ENCODE peak calls at places on chromosomes 11 and 22, in eight cellular contexts. I, U, Z, D, K, Y, A and O are unnamed samples.

GRCh38 chr11:93871521-93871920 is 21.1 kb upstream of the VSTM5 start:
- DNase-seq in I (no peak), U (no peak), Z (no peak), D (no peak), K (no peak), Y (no peak), A (no peak), O (no peak)

GRCh38 chr22:35116817-35117216 is 50.9 kb downstream of the ISX start:
- DNase-seq in I (no peak), U (no peak), Z (no peak), D (no peak), K (peak), Y (no peak), A (no peak), O (no peak)

GRCh38 chr11:109994896-109995295 is 98.3 kb upstream of the ZC3H12C start:
- DNase-seq in I (peak), U (no peak), Z (no peak), D (peak), K (no peak), Y (no peak), A (no peak), O (no peak)

GRCh38 chr11:14423633-14424032 is 64.7 kb upstream of the RRAS2 start:
- DNase-seq in I (no peak), U (peak), Z (no peak), D (no peak), K (no peak), Y (no peak), A (peak), O (no peak)

GRCh38 chr22:19679476-19680099 is 34.7 kb upstream of the SEPTIN5 start:
- DNase-seq in I (peak), U (peak), Z (no peak), D (peak), K (no peak), Y (no peak), A (peak), O (peak)

GRCh38 chr11:128465946-128466688 is 121.2 kb downstream of the ETS1 start:
- DNase-seq in I (no peak), U (no peak), Z (no peak), D (no peak), K (no peak), Y (no peak), A (no peak), O (no peak)

GRCh38 chr22:45127866-45128265 is 35.9 kb upstream of the NUP50 start:
- DNase-seq in I (no peak), U (peak), Z (no peak), D (no peak), K (no peak), Y (no peak), A (peak), O (no peak)

GRCh38 chr11:76189682-76190081 is 16.6 kb downstream of the WNT11 start:
- DNase-seq in I (no peak), U (no peak), Z (no peak), D (no peak), K (no peak), Y (no peak), A (no peak), O (no peak)

GRCh38 chr11:69209936-69210659 is 54.4 kb downstream of the SMIM38 start:
- DNase-seq in I (no peak), U (peak), Z (no peak), D (no peak), K (peak), Y (no peak), A (no peak), O (no peak)

GRCh38 chr11:112024178-112024777 is 930 bp upstream of the DLAT start:
- DNase-seq in I (peak), U (no peak), Z (no peak), D (peak), K (no peak), Y (peak), A (no peak), O (peak)

GRCh38 chr11:121415861-121416260 is 36.3 kb upstream of the SORL1 start:
- DNase-seq in I (no peak), U (peak), Z (no peak), D (no peak), K (peak), Y (no peak), A (peak), O (no peak)

GRCh38 chr11:68763181-68763721 is 11.9 kb upstream of the TESMIN start:
- DNase-seq in I (peak), U (no peak), Z (no peak), D (peak), K (peak), Y (peak), A (no peak), O (no peak)

GRCh38 chr11:33649944-33650343 is 50.7 kb downstream of the C11orf91 start:
- DNase-seq in I (no peak), U (no peak), Z (no peak), D (no peak), K (no peak), Y (no peak), A (no peak), O (no peak)

GRCh38 chr11:128297111-128297651 is 290.2 kb downstream of the ETS1 start:
- DNase-seq in I (no peak), U (no peak), Z (no peak), D (no peak), K (no peak), Y (no peak), A (no peak), O (no peak)

GRCh38 chr11:33344611-33345010 is 87.4 kb downstream of the HIPK3 start:
- DNase-seq in I (no peak), U (peak), Z (no peak), D (peak), K (peak), Y (peak), A (peak), O (peak)

GRCh38 chr11:60164550-60165075 is 18.3 kb downstream of the MS4A6A start:
- DNase-seq in I (no peak), U (no peak), Z (no peak), D (no peak), K (no peak), Y (no peak), A (peak), O (no peak)

GRCh38 chr11:65185869-65186341 is 4.2 kb downstream of the CAPN1 start:
- DNase-seq in I (no peak), U (no peak), Z (no peak), D (peak), K (no peak), Y (no peak), A (no peak), O (peak)

GRCh38 chr11:92653448-92653847 is 316.0 kb upstream of the MTNR1B start:
- DNase-seq in I (no peak), U (peak), Z (no peak), D (no peak), K (no peak), Y (no peak), A (no peak), O (no peak)

GRCh38 chr11:58493676-58494075 is 14.2 kb downstream of the OR5B21 start:
- DNase-seq in I (no peak), U (peak), Z (no peak), D (no peak), K (no peak), Y (no peak), A (peak), O (no peak)

GRCh38 chr22:50000587-50001387 is 11.8 kb downstream of the IL17REL start:
- DNase-seq in I (no peak), U (no peak), Z (no peak), D (no peak), K (no peak), Y (no peak), A (no peak), O (no peak)

GRCh38 chr22:49999063-49999900 is 13.3 kb downstream of the IL17REL start:
- DNase-seq in I (peak), U (peak), Z (no peak), D (peak), K (peak), Y (no peak), A (no peak), O (no peak)

GRCh38 chr22:50001388-50002231 is 11.0 kb downstream of the IL17REL start:
- DNase-seq in I (peak), U (no peak), Z (no peak), D (no peak), K (no peak), Y (no peak), A (no peak), O (no peak)

GRCh38 chr22:49998718-49999062 is 13.9 kb downstream of the IL17REL start:
- DNase-seq in I (no peak), U (no peak), Z (no peak), D (no peak), K (no peak), Y (no peak), A (no peak), O (no peak)

GRCh38 chr22:49999901-50000586 is 12.5 kb downstream of the IL17REL start:
- DNase-seq in I (no peak), U (no peak), Z (no peak), D (peak), K (no peak), Y (no peak), A (no peak), O (no peak)
- TF ChIP-seq EZH2phosphoT487 in I (no peak), U (no peak), Z (no peak), D (no peak), K (no peak), Y (no peak), A (no peak), O (no peak)

DNA sequence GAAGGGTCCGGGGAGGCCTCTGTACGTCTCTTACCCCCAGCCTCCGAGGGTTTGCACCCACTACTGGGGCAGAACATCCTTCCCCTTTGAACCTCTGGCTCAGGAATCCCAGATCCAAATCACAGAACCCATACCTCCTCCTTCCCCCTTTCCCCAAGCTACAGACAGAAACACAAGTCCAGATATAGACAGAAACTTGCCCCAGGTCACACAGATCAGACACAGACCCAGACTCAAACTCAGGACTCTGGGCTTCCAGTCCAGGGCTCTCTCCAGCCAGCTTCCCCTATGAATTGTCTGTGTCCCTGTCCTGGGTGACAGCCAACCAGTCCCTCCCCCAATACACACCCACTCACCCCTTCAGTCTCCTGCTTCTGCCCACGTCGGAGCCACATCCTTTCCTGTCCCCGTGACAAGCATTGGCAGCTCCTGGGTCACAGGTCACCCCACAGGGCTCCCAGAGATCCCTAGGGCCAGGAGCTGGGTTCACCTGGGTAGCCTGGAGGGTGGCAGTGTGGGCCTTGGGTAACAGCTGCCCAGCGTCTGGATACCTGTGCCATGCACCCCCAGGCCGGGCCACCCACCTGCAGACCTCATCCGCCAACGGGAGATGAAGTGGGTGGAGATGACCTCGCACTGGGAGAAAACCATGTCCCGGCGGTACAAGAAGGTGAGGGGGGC is 772 bp downstream of the TBC1D10C start:
- DNase-seq in I (no peak), U (no peak), Z (no peak), D (no peak), K (no peak), Y (no peak), A (no peak), O (no peak)
- H3K4me3 ChIP-seq in I (no peak), U (no peak), Z (no peak), D (no peak), K (no peak), Y (no peak), A (no peak), O (peak)

DNA sequence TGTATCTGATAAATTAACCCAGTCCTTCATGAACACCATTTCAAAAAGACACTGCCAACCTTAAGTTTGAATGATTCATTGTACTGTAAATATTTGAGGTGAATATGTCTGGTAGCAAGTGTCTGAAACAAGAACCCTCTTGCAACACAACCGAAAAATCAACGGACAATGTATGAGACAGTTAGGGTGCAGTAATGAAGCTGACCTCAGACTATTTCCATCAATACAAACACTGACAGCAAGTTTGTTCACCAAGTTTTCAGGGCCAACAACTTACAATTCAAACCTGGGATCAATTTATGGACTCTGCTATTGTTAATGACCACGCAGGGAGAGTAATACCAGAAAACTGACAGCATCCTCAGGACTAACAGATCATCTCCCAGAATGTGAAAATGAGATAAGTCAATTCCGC is 126.3 kb downstream of the CADM1 start:
- DNase-seq in I (no peak), U (no peak), Z (no peak), D (no peak), K (no peak), Y (no peak), A (peak), O (no peak)
- TF ChIP-seq EZH2phosphoT487 in I (no peak), U (no peak), Z (no peak), D (no peak), K (no peak), Y (no peak), A (no peak), O (no peak)

DNA sequence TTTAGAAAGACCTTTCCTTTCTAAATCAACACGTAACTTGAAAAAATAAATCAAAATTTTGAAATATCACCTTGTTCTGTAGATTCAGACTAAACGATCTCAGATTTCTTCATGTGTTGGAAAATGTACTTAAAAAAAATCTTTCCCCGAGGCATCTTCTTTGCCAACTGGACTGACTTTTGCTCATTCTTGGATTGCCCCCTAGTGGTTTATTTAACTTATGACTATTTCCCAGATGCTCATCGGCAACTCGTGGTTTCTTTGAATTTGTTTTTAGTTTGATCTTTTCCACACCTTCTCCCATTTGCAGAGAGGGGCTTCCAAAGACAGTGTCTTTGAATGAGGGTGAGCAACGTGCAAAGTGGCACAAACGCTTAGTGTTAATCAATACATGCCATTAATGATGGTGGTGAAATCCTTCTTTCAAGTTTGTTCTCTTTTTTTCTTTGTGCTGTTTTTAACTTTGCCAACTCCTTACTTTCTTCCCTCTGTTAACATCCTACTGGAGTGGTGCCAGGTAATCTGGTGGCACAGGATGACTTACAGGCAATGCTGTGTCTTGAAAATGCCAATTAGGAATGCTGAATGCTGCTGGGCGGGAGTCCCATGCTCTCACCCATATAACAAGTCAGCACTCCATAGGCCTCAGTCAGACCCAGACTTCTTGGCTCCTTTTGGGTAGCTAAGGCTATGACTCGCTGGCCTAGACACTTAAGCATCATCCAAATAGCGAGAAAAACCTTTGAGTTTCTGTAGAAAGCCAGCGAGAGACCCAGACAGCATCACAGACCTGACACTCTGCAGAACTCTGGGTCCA is 18.3 kb downstream of the PRSS23 start:
- DNase-seq in I (peak), U (peak), Z (peak), D (peak), K (peak), Y (peak), A (peak), O (peak)
- H3K4me3 ChIP-seq in I (no peak), U (no peak), Z (no peak), D (no peak), K (no peak), Y (no peak), A (no peak), O (no peak)

GRCh38 chr22:47189056-47189916 is 426.8 kb downstream of the TBC1D22A start:
- DNase-seq in I (no peak), U (no peak), Z (no peak), D (no peak), K (no peak), Y (no peak), A (no peak), O (no peak)
- TF ChIP-seq EZH2phosphoT487 in I (no peak), U (no peak), Z (no peak), D (no peak), K (no peak), Y (no peak), A (no peak), O (no peak)

GRCh38 chr11:96155627-96156378 is 187.2 kb downstream of the MAML2 start:
- DNase-seq in I (peak), U (peak), Z (peak), D (peak), K (peak), Y (no peak), A (peak), O (no peak)
- H3K4me3 ChIP-seq in I (no peak), U (peak), Z (peak), D (no peak), K (no peak), Y (no peak), A (no peak), O (no peak)

DNA sequence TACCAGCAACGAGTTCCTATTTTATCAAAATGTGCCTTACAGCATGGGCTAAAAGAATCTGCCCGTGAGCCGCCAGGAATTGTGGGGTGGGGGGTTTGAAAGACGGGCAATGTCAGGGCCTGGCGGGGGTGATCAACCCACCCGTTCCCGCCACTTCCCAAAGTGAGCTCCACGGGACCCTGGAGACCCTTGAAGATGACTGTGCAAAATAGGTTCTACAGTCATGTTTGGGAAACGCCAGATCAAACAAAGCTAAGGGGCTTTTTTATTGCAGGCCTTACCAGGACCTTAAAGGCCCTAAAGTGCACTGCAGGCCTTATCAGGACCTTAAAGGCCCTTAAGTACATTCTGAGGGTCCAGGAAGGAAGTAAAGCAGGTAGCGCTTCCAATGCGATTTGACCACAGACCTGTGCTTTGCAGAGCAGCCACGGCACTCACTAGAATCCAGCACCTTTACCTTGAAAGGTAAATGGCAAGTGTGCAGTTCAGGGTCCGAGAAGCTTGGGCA is 404.1 kb downstream of the SHANK2 start:
- DNase-seq in I (no peak), U (no peak), Z (no peak), D (no peak), K (no peak), Y (no peak), A (no peak), O (no peak)
- TF ChIP-seq EZH2phosphoT487 in I (no peak), U (no peak), Z (no peak), D (no peak), K (no peak), Y (no peak), A (no peak), O (no peak)

GRCh38 chr11:61725632-61726280 is 26.7 kb upstream of the MYRF start:
- DNase-seq in I (no peak), U (no peak), Z (no peak), D (no peak), K (no peak), Y (no peak), A (peak), O (no peak)
- H3K4me3 ChIP-seq in I (no peak), U (no peak), Z (no peak), D (no peak), K (no peak), Y (no peak), A (no peak), O (no peak)